ENCODE peak calls at places on chromosomes 1 and 21, in seven cellular contexts. L is CD4-positive, CD25-positive, alpha-beta regulatory T cell; T is breast epithelium; A is OCI-LY7; F is pancreas; U is upper lobe of right lung; K is GM23248. B is an unnamed sample.
A peak's percentile ranks its signal among the peaks of the same experiment; 100 is the strongest.

GRCh38 chr1:241532173-241532553 is at the start of gene KMO:
- DNase-seq in F (no peak), A (no peak), U (no peak), T (no peak), L (no peak), K (peak; percentile 54), B (no peak)

GRCh38 chr1:36458910-36459309 is 5.3 kb downstream of the MRPS15 start:
- DNase-seq in L (no peak), T (no peak), F (no peak), K (peak; percentile 23), A (no peak), U (no peak), B (no peak)

GRCh38 chr1:211018690-211019089 is 115.3 kb downstream of the KCNH1 start:
- DNase-seq in F (no peak), L (no peak), K (no peak), T (no peak), A (no peak), U (no peak), B (no peak)

GRCh38 chr1:229114781-229115417 is 156.0 kb upstream of the RAB4A start:
- DNase-seq in A (no peak), F (no peak), L (no peak), T (no peak), K (no peak), U (no peak), B (no peak)

GRCh38 chr1:32991819-32992488 is 27.3 kb upstream of the RNF19B start:
- DNase-seq in K (no peak), A (peak; percentile 27), F (no peak), U (no peak), L (no peak), T (no peak), B (no peak)

GRCh38 chr1:89952021-89952995 is 42.6 kb upstream of the ZNF326 start:
- DNase-seq in A (no peak), T (no peak), F (no peak), K (peak; percentile 81), U (no peak), L (no peak), B (no peak)

GRCh38 chr1:76086597-76086996 is 12.1 kb downstream of the ST6GALNAC3 start:
- DNase-seq in U (no peak), K (no peak), L (no peak), A (no peak), T (no peak), F (no peak), B (no peak)

GRCh38 chr1:51627672-51628071 is 10.8 kb downstream of the OSBPL9 start:
- DNase-seq in K (peak; percentile 75), A (peak; percentile 50), L (peak; percentile 8), F (no peak), T (no peak), U (no peak), B (no peak)

GRCh38 chr1:164180824-164181223 is 378.2 kb upstream of the PBX1 start:
- DNase-seq in F (no peak), L (no peak), A (no peak), U (no peak), K (peak; percentile 11), T (no peak), B (no peak)

GRCh38 chr1:41576620-41577019 is 92.1 kb upstream of the EDN2 start:
- DNase-seq in K (peak; percentile 33), U (no peak), F (no peak), L (no peak), A (no peak), T (no peak), B (no peak)

GRCh38 chr1:32250893-32251716 is at the start of gene LCK:
- DNase-seq in T (no peak), L (peak; percentile 67), F (no peak), U (no peak), A (peak; percentile 85), K (no peak), B (no peak)

GRCh38 chr1:102098536-102098935 is 101.8 kb upstream of the OLFM3 start:
- DNase-seq in A (no peak), U (no peak), T (no peak), L (no peak), F (no peak), K (no peak), B (no peak)

GRCh38 chr1:46394872-46395465 is 852 bp downstream of the FAAH start:
- DNase-seq in F (no peak), K (no peak), T (no peak), A (no peak), U (no peak), L (no peak), B (no peak)

DNA sequence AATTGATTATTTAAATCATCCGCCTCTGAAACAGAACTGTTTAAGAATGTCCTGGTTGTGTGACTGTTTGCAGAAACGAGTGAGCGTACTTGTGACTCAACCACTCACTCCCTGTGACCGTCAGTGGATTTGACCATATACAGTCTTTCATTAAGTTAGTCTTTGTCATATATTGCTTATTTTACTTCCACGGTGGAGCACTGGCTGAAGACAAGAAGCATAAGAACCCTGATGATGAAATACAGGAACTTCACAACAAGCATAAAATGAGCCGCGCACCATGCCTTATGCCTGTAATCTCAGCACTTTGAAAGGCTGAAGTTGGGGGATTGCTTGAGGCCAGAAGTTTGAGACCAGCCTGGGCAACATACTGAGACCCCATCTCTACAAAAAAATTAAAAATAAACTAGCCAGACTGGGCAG is 194.0 kb downstream of the TOMM20 start:
- DNase-seq in F (no peak), T (no peak), L (no peak), U (no peak), K (peak; percentile 61), A (no peak), B (no peak)
- H3K27ac ChIP-seq in F (no peak overlapping the region), T (no peak overlapping the region), L (no peak overlapping the region), U (no peak overlapping the region), K (no peak overlapping the region), A (no peak overlapping the region), B (no peak overlapping the region)

GRCh38 chr21:28906841-28907240 is 85.8 kb downstream of the LTN1 start:
- DNase-seq in F (no peak), K (no peak), L (no peak), T (no peak), U (no peak), A (no peak), B (no peak)

GRCh38 chr21:28903448-28903847 is 89.2 kb downstream of the LTN1 start:
- DNase-seq in A (no peak), U (no peak), F (no peak), L (no peak), T (no peak), K (no peak), B (no peak)

GRCh38 chr21:28908351-28908750 is 84.3 kb downstream of the LTN1 start:
- DNase-seq in U (no peak), K (no peak), T (no peak), F (no peak), L (no peak), A (no peak), B (no peak)

GRCh38 chr21:28904961-28905435 is 87.7 kb downstream of the LTN1 start:
- DNase-seq in F (no peak), K (no peak), L (no peak), U (no peak), T (no peak), A (no peak), B (no peak)

DNA sequence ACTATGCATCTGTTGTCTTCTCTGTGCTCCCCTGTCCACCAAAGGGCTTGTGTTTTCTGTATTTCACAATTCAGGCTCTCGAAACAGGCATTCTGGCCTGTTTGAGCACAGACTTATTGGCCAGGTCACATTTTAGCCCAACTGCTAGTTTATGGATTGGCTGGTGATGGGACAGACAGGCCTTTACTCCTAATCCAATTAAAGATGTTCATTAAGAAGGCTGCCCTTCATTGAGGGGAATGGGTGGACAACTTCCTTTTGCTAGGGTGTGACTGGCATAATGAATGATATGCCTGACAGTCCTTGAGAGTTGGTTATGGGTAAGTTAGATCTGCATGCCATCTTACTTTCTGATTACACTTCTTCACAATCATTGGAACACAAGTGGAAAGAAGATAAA is 86.4 kb downstream of the LTN1 start:
- DNase-seq in K (no peak), T (no peak), L (no peak), A (no peak), F (no peak), U (no peak), B (no peak)
- H3K4me3 ChIP-seq in K (no peak overlapping the region), T (no peak overlapping the region), L (no peak overlapping the region), A (no peak overlapping the region), F (no peak overlapping the region), U (no peak overlapping the region), B (no peak overlapping the region)

DNA sequence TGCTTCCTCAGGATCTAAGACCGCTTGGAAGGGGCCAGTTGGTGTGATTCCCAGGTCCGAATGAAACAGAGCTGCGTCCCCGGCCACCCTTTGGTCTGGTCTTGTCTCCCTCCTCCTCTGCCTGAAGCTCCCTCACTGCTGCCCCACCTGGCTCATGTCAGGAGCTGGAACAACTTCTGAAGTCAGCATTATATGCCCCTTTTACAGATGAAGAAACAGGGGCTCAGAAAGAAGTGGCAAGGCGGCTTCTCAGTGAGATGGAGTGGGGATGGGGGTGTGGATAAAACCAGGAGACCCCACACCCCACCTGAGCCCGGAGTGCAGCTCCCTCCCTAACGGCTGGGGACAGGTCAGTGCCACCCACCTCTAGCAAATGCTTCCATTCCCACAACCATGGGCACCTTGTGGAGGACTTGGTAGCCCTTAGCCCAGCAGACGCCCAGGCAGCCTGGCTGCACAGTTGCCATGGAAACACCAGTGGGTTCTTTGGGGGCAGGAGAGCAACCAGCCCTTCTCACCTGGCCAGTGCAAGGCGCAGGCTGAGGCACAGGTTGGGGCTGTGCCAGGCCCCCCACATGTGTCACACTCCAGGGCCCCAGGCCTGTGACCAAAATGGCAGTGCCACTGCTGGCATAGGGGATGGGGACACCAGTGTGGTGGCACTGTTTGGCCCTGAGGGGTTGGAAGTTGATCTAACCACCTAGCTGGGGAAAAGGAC is 31.9 kb upstream of the ECE1 start:
- DNase-seq in T (no peak), K (no peak), L (no peak), F (no peak), A (no peak), U (no peak), B (no peak)
- H3K4me1 ChIP-seq in T (peaks cover 60% of the 10 kb centered on the region), K (peaks cover 82% of the 10 kb centered on the region), L (peaks cover 52% of the 10 kb centered on the region), F (peaks cover 77% of the 10 kb centered on the region), A (peaks cover 31% of the 10 kb centered on the region), U (peaks cover 82% of the 10 kb centered on the region), B (peaks cover 94% of the 10 kb centered on the region)

GRCh38 chr1:27144349-27144748 is 10.6 kb downstream of the SLC9A1 start:
- DNase-seq in K (no peak), U (no peak), F (no peak), A (no peak), T (peak; percentile 87), L (no peak), B (no peak)

GRCh38 chr1:27142464-27142863 is 12.5 kb downstream of the SLC9A1 start:
- DNase-seq in T (no peak), F (no peak), K (no peak), U (no peak), A (peak; percentile 23), L (no peak), B (no peak)

GRCh38 chr1:27141266-27142003 is 13.5 kb downstream of the SLC9A1 start:
- DNase-seq in T (peak; percentile 94), U (peak; percentile 77), A (no peak), F (peak; percentile 55), L (no peak), K (no peak), B (no peak)

GRCh38 chr1:27144920-27145661 is 9.8 kb downstream of the SLC9A1 start:
- DNase-seq in K (peak; percentile 82), L (no peak), T (no peak), U (no peak), A (no peak), F (no peak), B (no peak)

DNA sequence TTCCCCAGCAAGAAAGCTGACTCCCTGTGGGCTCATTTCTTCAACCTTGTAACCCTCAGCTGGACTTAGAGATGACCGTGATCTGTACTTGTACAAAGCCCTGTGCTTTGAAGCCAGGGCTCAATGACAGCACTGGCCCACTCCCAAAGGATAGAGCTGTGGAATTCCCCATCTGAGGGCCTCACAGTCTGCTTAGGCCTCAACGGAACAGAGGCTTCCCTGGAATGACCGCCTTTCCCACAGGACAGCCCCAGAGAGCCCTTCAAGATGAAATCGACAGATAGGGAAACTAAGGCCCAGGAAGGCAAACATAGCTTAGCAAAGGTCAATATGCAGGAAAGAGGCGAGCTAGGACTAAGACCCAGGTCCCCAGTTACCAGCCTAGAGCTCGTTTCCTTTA is 11.5 kb downstream of the SLC9A1 start:
- DNase-seq in K (no peak), L (no peak), F (no peak), U (no peak), T (no peak), A (no peak), B (no peak)
- H3K27ac ChIP-seq in K (no peak overlapping the region), L (no peak overlapping the region), F (no peak overlapping the region), U (no peak overlapping the region), T (peak overlapping the region; percentile 77), A (no peak overlapping the region), B (peak overlapping the region; percentile 48)

B was measured in ascending aorta.